ENCODE peak calls at places on chromosomes 13 and 19, in five cellular contexts. One of them, this sample, is unnamed.

GRCh38 chr13:109783447-109783814 is 3.0 kb downstream of the IRS2 start:
- DNase-seq in smooth muscle cell of the brain vasculature: no peak
- DNase-seq in stimulated activated CD4-positive, alpha-beta T cell treated with anti-CD3 and anti-CD28 coated beads, Interleukin-1b, Interleukin-23, amount 100 ng/mL, for 1 hour: no peak
- DNase-seq in brain microvascular endothelial cell: no peak
- DNase-seq in progenitor cell of endocrine pancreas: no peak
- DNase-seq in this sample: no peak

GRCh38 chr19:12757544-12758274 is 6.1 kb downstream of the BEST2 start:
- DNase-seq in smooth muscle cell of the brain vasculature: peak; percentile 18
- DNase-seq in stimulated activated CD4-positive, alpha-beta T cell treated with anti-CD3 and anti-CD28 coated beads, Interleukin-1b, Interleukin-23, amount 100 ng/mL, for 1 hour: no peak
- DNase-seq in brain microvascular endothelial cell: peak; percentile 71
- DNase-seq in progenitor cell of endocrine pancreas: peak; percentile 72
- DNase-seq in this sample: no peak

GRCh38 chr13:68895696-68896095 is 1211.9 kb upstream of the ATXN8OS start:
- DNase-seq in smooth muscle cell of the brain vasculature: no peak
- DNase-seq in stimulated activated CD4-positive, alpha-beta T cell treated with anti-CD3 and anti-CD28 coated beads, Interleukin-1b, Interleukin-23, amount 100 ng/mL, for 1 hour: no peak
- DNase-seq in brain microvascular endothelial cell: no peak
- DNase-seq in progenitor cell of endocrine pancreas: no peak
- DNase-seq in this sample: no peak

GRCh38 chr13:97659602-97660001 is 225.6 kb downstream of the RAP2A start:
- DNase-seq in smooth muscle cell of the brain vasculature: no peak
- DNase-seq in stimulated activated CD4-positive, alpha-beta T cell treated with anti-CD3 and anti-CD28 coated beads, Interleukin-1b, Interleukin-23, amount 100 ng/mL, for 1 hour: no peak
- DNase-seq in brain microvascular endothelial cell: no peak
- DNase-seq in progenitor cell of endocrine pancreas: no peak
- DNase-seq in this sample: no peak

GRCh38 chr19:35006342-35006998 is 6.3 kb downstream of the GRAMD1A start:
- DNase-seq in smooth muscle cell of the brain vasculature: no peak
- DNase-seq in stimulated activated CD4-positive, alpha-beta T cell treated with anti-CD3 and anti-CD28 coated beads, Interleukin-1b, Interleukin-23, amount 100 ng/mL, for 1 hour: no peak
- DNase-seq in brain microvascular endothelial cell: peak; percentile 71
- DNase-seq in progenitor cell of endocrine pancreas: no peak
- DNase-seq in this sample: peak; percentile 44

GRCh38 chr19:54297759-54298305 is 15.1 kb downstream of the LILRA5 start:
- DNase-seq in smooth muscle cell of the brain vasculature: no peak
- DNase-seq in stimulated activated CD4-positive, alpha-beta T cell treated with anti-CD3 and anti-CD28 coated beads, Interleukin-1b, Interleukin-23, amount 100 ng/mL, for 1 hour: no peak
- DNase-seq in brain microvascular endothelial cell: no peak
- DNase-seq in progenitor cell of endocrine pancreas: no peak
- DNase-seq in this sample: no peak

GRCh38 chr13:43805681-43806128 is 18.9 kb upstream of the ENOX1 start:
- DNase-seq in smooth muscle cell of the brain vasculature: no peak
- DNase-seq in stimulated activated CD4-positive, alpha-beta T cell treated with anti-CD3 and anti-CD28 coated beads, Interleukin-1b, Interleukin-23, amount 100 ng/mL, for 1 hour: no peak
- DNase-seq in brain microvascular endothelial cell: peak; percentile 27
- DNase-seq in progenitor cell of endocrine pancreas: no peak
- DNase-seq in this sample: no peak

GRCh38 chr19:35120492-35120891 is 4.9 kb downstream of the FXYD3 start:
- DNase-seq in smooth muscle cell of the brain vasculature: peak; percentile 52
- DNase-seq in stimulated activated CD4-positive, alpha-beta T cell treated with anti-CD3 and anti-CD28 coated beads, Interleukin-1b, Interleukin-23, amount 100 ng/mL, for 1 hour: no peak
- DNase-seq in brain microvascular endothelial cell: no peak
- DNase-seq in progenitor cell of endocrine pancreas: no peak
- DNase-seq in this sample: peak; percentile 21

GRCh38 chr13:111245781-111246384 is 74.6 kb upstream of the TEX29 start:
- DNase-seq in smooth muscle cell of the brain vasculature: no peak
- DNase-seq in stimulated activated CD4-positive, alpha-beta T cell treated with anti-CD3 and anti-CD28 coated beads, Interleukin-1b, Interleukin-23, amount 100 ng/mL, for 1 hour: no peak
- DNase-seq in brain microvascular endothelial cell: no peak
- DNase-seq in progenitor cell of endocrine pancreas: no peak
- DNase-seq in this sample: no peak

GRCh38 chr19:11528551-11529341 is at the start of gene ECSIT:
- DNase-seq in smooth muscle cell of the brain vasculature: peak; percentile 96
- DNase-seq in stimulated activated CD4-positive, alpha-beta T cell treated with anti-CD3 and anti-CD28 coated beads, Interleukin-1b, Interleukin-23, amount 100 ng/mL, for 1 hour: peak; percentile 76
- DNase-seq in brain microvascular endothelial cell: peak; percentile 99
- DNase-seq in progenitor cell of endocrine pancreas: peak; percentile 88
- DNase-seq in this sample: peak; percentile 96

GRCh38 chr13:109479534-109479933 is 306.8 kb downstream of the IRS2 start:
- DNase-seq in smooth muscle cell of the brain vasculature: no peak
- DNase-seq in stimulated activated CD4-positive, alpha-beta T cell treated with anti-CD3 and anti-CD28 coated beads, Interleukin-1b, Interleukin-23, amount 100 ng/mL, for 1 hour: no peak
- DNase-seq in brain microvascular endothelial cell: no peak
- DNase-seq in progenitor cell of endocrine pancreas: no peak
- DNase-seq in this sample: no peak

GRCh38 chr19:3061214-3062161 is 807 bp downstream of the TLE5 start:
- DNase-seq in smooth muscle cell of the brain vasculature: no peak
- DNase-seq in stimulated activated CD4-positive, alpha-beta T cell treated with anti-CD3 and anti-CD28 coated beads, Interleukin-1b, Interleukin-23, amount 100 ng/mL, for 1 hour: peak; percentile 57
- DNase-seq in brain microvascular endothelial cell: no peak
- DNase-seq in progenitor cell of endocrine pancreas: no peak
- DNase-seq in this sample: no peak

GRCh38 chr19:12580180-12580694 is 29.0 kb upstream of the ZNF564 start:
- DNase-seq in smooth muscle cell of the brain vasculature: no peak
- DNase-seq in stimulated activated CD4-positive, alpha-beta T cell treated with anti-CD3 and anti-CD28 coated beads, Interleukin-1b, Interleukin-23, amount 100 ng/mL, for 1 hour: no peak
- DNase-seq in brain microvascular endothelial cell: peak; percentile 16
- DNase-seq in progenitor cell of endocrine pancreas: no peak
- DNase-seq in this sample: peak; percentile 26

GRCh38 chr13:96946709-96947311 is 47.5 kb downstream of the OXGR1 start:
- DNase-seq in smooth muscle cell of the brain vasculature: no peak
- DNase-seq in stimulated activated CD4-positive, alpha-beta T cell treated with anti-CD3 and anti-CD28 coated beads, Interleukin-1b, Interleukin-23, amount 100 ng/mL, for 1 hour: no peak
- DNase-seq in brain microvascular endothelial cell: no peak
- DNase-seq in progenitor cell of endocrine pancreas: no peak
- DNase-seq in this sample: no peak

GRCh38 chr19:52007436-52007804 is 591 bp downstream of the ZNF615 start:
- DNase-seq in smooth muscle cell of the brain vasculature: no peak
- DNase-seq in stimulated activated CD4-positive, alpha-beta T cell treated with anti-CD3 and anti-CD28 coated beads, Interleukin-1b, Interleukin-23, amount 100 ng/mL, for 1 hour: no peak
- DNase-seq in brain microvascular endothelial cell: no peak
- DNase-seq in progenitor cell of endocrine pancreas: no peak
- DNase-seq in this sample: no peak

GRCh38 chr19:41988947-41989346 is 5.1 kb downstream of the ATP1A3 start:
- DNase-seq in smooth muscle cell of the brain vasculature: no peak
- DNase-seq in stimulated activated CD4-positive, alpha-beta T cell treated with anti-CD3 and anti-CD28 coated beads, Interleukin-1b, Interleukin-23, amount 100 ng/mL, for 1 hour: no peak
- DNase-seq in brain microvascular endothelial cell: no peak
- DNase-seq in progenitor cell of endocrine pancreas: no peak
- DNase-seq in this sample: no peak

GRCh38 chr13:106145070-106145469 is 390.4 kb downstream of the EFNB2 start:
- DNase-seq in smooth muscle cell of the brain vasculature: no peak
- DNase-seq in stimulated activated CD4-positive, alpha-beta T cell treated with anti-CD3 and anti-CD28 coated beads, Interleukin-1b, Interleukin-23, amount 100 ng/mL, for 1 hour: no peak
- DNase-seq in brain microvascular endothelial cell: no peak
- DNase-seq in progenitor cell of endocrine pancreas: no peak
- DNase-seq in this sample: no peak

GRCh38 chr19:1161716-1162115 is 12.4 kb downstream of the SBNO2 start:
- DNase-seq in smooth muscle cell of the brain vasculature: no peak
- DNase-seq in stimulated activated CD4-positive, alpha-beta T cell treated with anti-CD3 and anti-CD28 coated beads, Interleukin-1b, Interleukin-23, amount 100 ng/mL, for 1 hour: no peak
- DNase-seq in brain microvascular endothelial cell: no peak
- DNase-seq in progenitor cell of endocrine pancreas: no peak
- DNase-seq in this sample: no peak

GRCh38 chr19:7251502-7251901 is 42.7 kb downstream of the INSR start:
- DNase-seq in smooth muscle cell of the brain vasculature: no peak
- DNase-seq in stimulated activated CD4-positive, alpha-beta T cell treated with anti-CD3 and anti-CD28 coated beads, Interleukin-1b, Interleukin-23, amount 100 ng/mL, for 1 hour: no peak
- DNase-seq in brain microvascular endothelial cell: no peak
- DNase-seq in progenitor cell of endocrine pancreas: no peak
- DNase-seq in this sample: no peak

GRCh38 chr13:28171266-28171665 is 32.9 kb downstream of the PAN3 start:
- DNase-seq in smooth muscle cell of the brain vasculature: no peak
- DNase-seq in stimulated activated CD4-positive, alpha-beta T cell treated with anti-CD3 and anti-CD28 coated beads, Interleukin-1b, Interleukin-23, amount 100 ng/mL, for 1 hour: no peak
- DNase-seq in brain microvascular endothelial cell: no peak
- DNase-seq in progenitor cell of endocrine pancreas: no peak
- DNase-seq in this sample: peak; percentile 23

GRCh38 chr19:10074153-10074552 is 12.0 kb upstream of the SHFL start:
- DNase-seq in smooth muscle cell of the brain vasculature: no peak
- DNase-seq in stimulated activated CD4-positive, alpha-beta T cell treated with anti-CD3 and anti-CD28 coated beads, Interleukin-1b, Interleukin-23, amount 100 ng/mL, for 1 hour: no peak
- DNase-seq in brain microvascular endothelial cell: peak; percentile 7
- DNase-seq in progenitor cell of endocrine pancreas: no peak
- DNase-seq in this sample: no peak